ENCODE peak calls at places on chromosomes 7 and 10, in nine cellular contexts. One of them, this sample, is unnamed.

GRCh38 chr10:126839094-126839761 is 66.0 kb upstream of the DOCK1 start:
- DNase-seq in RWPE1: no peak
- DNase-seq in EL: no peak
- DNase-seq in GM23248: no peak
- DNase-seq in tibial artery: no peak
- DNase-seq in GM06990: no peak
- DNase-seq in HTR-8/SVneo: no peak
- DNase-seq in activated T-cell treated with anti-CD3 and anti-CD28 coated beads, Interleukin-2, amount 50 U/mL, for 4 hours: no peak
- DNase-seq in lower leg skin: no peak
- DNase-seq in this sample: peak

GRCh38 chr10:61024801-61025201 is 80.8 kb upstream of the RHOBTB1 start:
- DNase-seq in GM23248: peak
- DNase-seq in RWPE1: no peak
- DNase-seq in tibial artery: no peak
- DNase-seq in activated T-cell treated with anti-CD3 and anti-CD28 coated beads, Interleukin-2, amount 50 U/mL, for 4 hours: no peak
- DNase-seq in GM06990: no peak
- DNase-seq in HTR-8/SVneo: no peak
- DNase-seq in EL: peak
- DNase-seq in lower leg skin: no peak
- DNase-seq in this sample: no peak

GRCh38 chr10:116658152-116658551 is 37.4 kb downstream of the PNLIPRP2 start:
- DNase-seq in lower leg skin: no peak
- DNase-seq in activated T-cell treated with anti-CD3 and anti-CD28 coated beads, Interleukin-2, amount 50 U/mL, for 4 hours: no peak
- DNase-seq in GM06990: no peak
- DNase-seq in GM23248: no peak
- DNase-seq in HTR-8/SVneo: no peak
- DNase-seq in RWPE1: no peak
- DNase-seq in EL: no peak
- DNase-seq in tibial artery: no peak
- DNase-seq in this sample: no peak

GRCh38 chr10:127349737-127350136 is 153.3 kb upstream of the INSYN2A start:
- DNase-seq in GM23248: no peak
- DNase-seq in HTR-8/SVneo: no peak
- DNase-seq in RWPE1: no peak
- DNase-seq in lower leg skin: no peak
- DNase-seq in activated T-cell treated with anti-CD3 and anti-CD28 coated beads, Interleukin-2, amount 50 U/mL, for 4 hours: no peak
- DNase-seq in EL: peak
- DNase-seq in GM06990: no peak
- DNase-seq in tibial artery: no peak
- DNase-seq in this sample: no peak

GRCh38 chr7:801940-802364 is 30.3 kb upstream of the SUN1 start:
- DNase-seq in HTR-8/SVneo: no peak
- DNase-seq in GM23248: peak
- DNase-seq in lower leg skin: no peak
- DNase-seq in activated T-cell treated with anti-CD3 and anti-CD28 coated beads, Interleukin-2, amount 50 U/mL, for 4 hours: no peak
- DNase-seq in GM06990: no peak
- DNase-seq in tibial artery: peak
- DNase-seq in RWPE1: no peak
- DNase-seq in EL: no peak
- DNase-seq in this sample: no peak

GRCh38 chr7:88184848-88185304 is 35.0 kb downstream of the SRI start:
- DNase-seq in activated T-cell treated with anti-CD3 and anti-CD28 coated beads, Interleukin-2, amount 50 U/mL, for 4 hours: no peak
- DNase-seq in HTR-8/SVneo: no peak
- DNase-seq in tibial artery: no peak
- DNase-seq in GM23248: peak
- DNase-seq in EL: peak
- DNase-seq in lower leg skin: no peak
- DNase-seq in GM06990: no peak
- DNase-seq in RWPE1: peak
- DNase-seq in this sample: no peak

GRCh38 chr7:96414931-96415292 is 93.0 kb upstream of the SLC25A13 start:
- DNase-seq in HTR-8/SVneo: no peak
- DNase-seq in RWPE1: peak
- DNase-seq in tibial artery: no peak
- DNase-seq in lower leg skin: peak
- DNase-seq in activated T-cell treated with anti-CD3 and anti-CD28 coated beads, Interleukin-2, amount 50 U/mL, for 4 hours: no peak
- DNase-seq in GM23248: peak
- DNase-seq in GM06990: no peak
- DNase-seq in EL: peak
- DNase-seq in this sample: peak

GRCh38 chr10:123563994-123564393 is 102.2 kb upstream of the GPR26 start:
- DNase-seq in tibial artery: no peak
- DNase-seq in EL: no peak
- DNase-seq in HTR-8/SVneo: no peak
- DNase-seq in activated T-cell treated with anti-CD3 and anti-CD28 coated beads, Interleukin-2, amount 50 U/mL, for 4 hours: no peak
- DNase-seq in GM06990: no peak
- DNase-seq in GM23248: no peak
- DNase-seq in RWPE1: no peak
- DNase-seq in lower leg skin: no peak
- DNase-seq in this sample: no peak

GRCh38 chr7:95674101-95674500 is 77.8 kb upstream of the PDK4 start:
- DNase-seq in GM06990: no peak
- DNase-seq in EL: no peak
- DNase-seq in activated T-cell treated with anti-CD3 and anti-CD28 coated beads, Interleukin-2, amount 50 U/mL, for 4 hours: no peak
- DNase-seq in RWPE1: no peak
- DNase-seq in lower leg skin: no peak
- DNase-seq in tibial artery: no peak
- DNase-seq in GM23248: no peak
- DNase-seq in HTR-8/SVneo: no peak
- DNase-seq in this sample: no peak

GRCh38 chr10:30935078-30935477 is 96.6 kb downstream of the ZNF438 start:
- DNase-seq in GM23248: no peak
- DNase-seq in GM06990: peak
- DNase-seq in activated T-cell treated with anti-CD3 and anti-CD28 coated beads, Interleukin-2, amount 50 U/mL, for 4 hours: no peak
- DNase-seq in RWPE1: no peak
- DNase-seq in HTR-8/SVneo: no peak
- DNase-seq in EL: no peak
- DNase-seq in lower leg skin: no peak
- DNase-seq in tibial artery: no peak
- DNase-seq in this sample: no peak

GRCh38 chr7:121101621-121102020 is 113.1 kb downstream of the CPED1 start:
- DNase-seq in HTR-8/SVneo: no peak
- DNase-seq in EL: no peak
- DNase-seq in tibial artery: no peak
- DNase-seq in GM23248: no peak
- DNase-seq in RWPE1: no peak
- DNase-seq in GM06990: no peak
- DNase-seq in activated T-cell treated with anti-CD3 and anti-CD28 coated beads, Interleukin-2, amount 50 U/mL, for 4 hours: no peak
- DNase-seq in lower leg skin: no peak
- DNase-seq in this sample: no peak

GRCh38 chr7:150931199-150931869 is 46.8 kb downstream of the KCNH2 start:
- DNase-seq in tibial artery: no peak
- DNase-seq in EL: no peak
- DNase-seq in HTR-8/SVneo: no peak
- DNase-seq in GM06990: no peak
- DNase-seq in RWPE1: no peak
- DNase-seq in activated T-cell treated with anti-CD3 and anti-CD28 coated beads, Interleukin-2, amount 50 U/mL, for 4 hours: no peak
- DNase-seq in GM23248: no peak
- DNase-seq in lower leg skin: no peak
- DNase-seq in this sample: no peak

GRCh38 chr7:122652851-122653250 is 46.1 kb downstream of the RNF133 start:
- DNase-seq in tibial artery: no peak
- DNase-seq in RWPE1: no peak
- DNase-seq in HTR-8/SVneo: no peak
- DNase-seq in GM06990: no peak
- DNase-seq in activated T-cell treated with anti-CD3 and anti-CD28 coated beads, Interleukin-2, amount 50 U/mL, for 4 hours: no peak
- DNase-seq in EL: no peak
- DNase-seq in GM23248: no peak
- DNase-seq in lower leg skin: no peak
- DNase-seq in this sample: no peak

GRCh38 chr7:50869108-50869716 is 86.5 kb upstream of the GRB10 start:
- DNase-seq in activated T-cell treated with anti-CD3 and anti-CD28 coated beads, Interleukin-2, amount 50 U/mL, for 4 hours: no peak
- DNase-seq in GM06990: no peak
- DNase-seq in EL: peak
- DNase-seq in GM23248: peak
- DNase-seq in HTR-8/SVneo: no peak
- DNase-seq in lower leg skin: peak
- DNase-seq in RWPE1: peak
- DNase-seq in tibial artery: no peak
- DNase-seq in this sample: no peak

GRCh38 chr7:46024263-46024916 is 103.3 kb upstream of the IGFBP3 start:
- DNase-seq in lower leg skin: no peak
- DNase-seq in RWPE1: no peak
- DNase-seq in EL: no peak
- DNase-seq in activated T-cell treated with anti-CD3 and anti-CD28 coated beads, Interleukin-2, amount 50 U/mL, for 4 hours: no peak
- DNase-seq in tibial artery: no peak
- DNase-seq in GM06990: no peak
- DNase-seq in GM23248: peak
- DNase-seq in HTR-8/SVneo: no peak
- DNase-seq in this sample: no peak

GRCh38 chr7:2224934-2225333 is 7.8 kb downstream of the MAD1L1 start:
- DNase-seq in GM23248: no peak
- DNase-seq in EL: no peak
- DNase-seq in GM06990: no peak
- DNase-seq in tibial artery: no peak
- DNase-seq in HTR-8/SVneo: no peak
- DNase-seq in RWPE1: peak
- DNase-seq in activated T-cell treated with anti-CD3 and anti-CD28 coated beads, Interleukin-2, amount 50 U/mL, for 4 hours: no peak
- DNase-seq in lower leg skin: peak
- DNase-seq in this sample: no peak

GRCh38 chr7:121385800-121386179 is 10.3 kb downstream of the FAM3C start:
- DNase-seq in tibial artery: no peak
- DNase-seq in activated T-cell treated with anti-CD3 and anti-CD28 coated beads, Interleukin-2, amount 50 U/mL, for 4 hours: no peak
- DNase-seq in GM06990: peak
- DNase-seq in lower leg skin: no peak
- DNase-seq in HTR-8/SVneo: no peak
- DNase-seq in GM23248: no peak
- DNase-seq in RWPE1: no peak
- DNase-seq in EL: no peak
- DNase-seq in this sample: peak

GRCh38 chr10:115092555-115093285 is 445 bp upstream of the ATRNL1 start:
- DNase-seq in lower leg skin: no peak
- DNase-seq in GM06990: peak
- DNase-seq in HTR-8/SVneo: peak
- DNase-seq in RWPE1: no peak
- DNase-seq in EL: peak
- DNase-seq in tibial artery: no peak
- DNase-seq in GM23248: peak
- DNase-seq in activated T-cell treated with anti-CD3 and anti-CD28 coated beads, Interleukin-2, amount 50 U/mL, for 4 hours: no peak
- DNase-seq in this sample: peak

GRCh38 chr7:78221961-78222751 is 423.6 kb downstream of the PHTF2 start:
- DNase-seq in EL: peak
- DNase-seq in RWPE1: no peak
- DNase-seq in GM06990: no peak
- DNase-seq in HTR-8/SVneo: no peak
- DNase-seq in GM23248: peak
- DNase-seq in tibial artery: no peak
- DNase-seq in activated T-cell treated with anti-CD3 and anti-CD28 coated beads, Interleukin-2, amount 50 U/mL, for 4 hours: no peak
- DNase-seq in lower leg skin: no peak
- DNase-seq in this sample: no peak

GRCh38 chr7:130356121-130356759 is 11.6 kb downstream of the CPA5 start:
- DNase-seq in activated T-cell treated with anti-CD3 and anti-CD28 coated beads, Interleukin-2, amount 50 U/mL, for 4 hours: no peak
- DNase-seq in GM23248: peak
- DNase-seq in HTR-8/SVneo: peak
- DNase-seq in RWPE1: peak
- DNase-seq in lower leg skin: peak
- DNase-seq in EL: peak
- DNase-seq in tibial artery: no peak
- DNase-seq in GM06990: no peak
- DNase-seq in this sample: no peak

GRCh38 chr10:103923502-103923901 is 5.5 kb upstream of the STN1 start:
- DNase-seq in lower leg skin: no peak
- DNase-seq in RWPE1: no peak
- DNase-seq in GM23248: no peak
- DNase-seq in tibial artery: no peak
- DNase-seq in GM06990: no peak
- DNase-seq in EL: no peak
- DNase-seq in HTR-8/SVneo: no peak
- DNase-seq in activated T-cell treated with anti-CD3 and anti-CD28 coated beads, Interleukin-2, amount 50 U/mL, for 4 hours: no peak
- DNase-seq in this sample: no peak

GRCh38 chr7:127845497-127846214 is 185.6 kb downstream of the LRRC4 start:
- DNase-seq in tibial artery: no peak
- DNase-seq in GM23248: no peak
- DNase-seq in RWPE1: no peak
- DNase-seq in lower leg skin: no peak
- DNase-seq in GM06990: no peak
- DNase-seq in HTR-8/SVneo: no peak
- DNase-seq in EL: no peak
- DNase-seq in activated T-cell treated with anti-CD3 and anti-CD28 coated beads, Interleukin-2, amount 50 U/mL, for 4 hours: no peak
- DNase-seq in this sample: no peak

GRCh38 chr7:151247611-151248176 is 800 bp downstream of the SMARCD3 start:
- DNase-seq in GM06990: no peak
- DNase-seq in tibial artery: peak
- DNase-seq in EL: peak
- DNase-seq in HTR-8/SVneo: no peak
- DNase-seq in lower leg skin: no peak
- DNase-seq in activated T-cell treated with anti-CD3 and anti-CD28 coated beads, Interleukin-2, amount 50 U/mL, for 4 hours: no peak
- DNase-seq in RWPE1: no peak
- DNase-seq in GM23248: peak
- DNase-seq in this sample: no peak

GRCh38 chr10:123429631-123430257 is 236.4 kb upstream of the GPR26 start:
- DNase-seq in EL: no peak
- DNase-seq in HTR-8/SVneo: no peak
- DNase-seq in GM23248: peak
- DNase-seq in activated T-cell treated with anti-CD3 and anti-CD28 coated beads, Interleukin-2, amount 50 U/mL, for 4 hours: no peak
- DNase-seq in lower leg skin: no peak
- DNase-seq in tibial artery: no peak
- DNase-seq in GM06990: no peak
- DNase-seq in RWPE1: no peak
- DNase-seq in this sample: peak

GRCh38 chr7:156780724-156781455 is 112.1 kb downstream of the LMBR1 start:
- DNase-seq in activated T-cell treated with anti-CD3 and anti-CD28 coated beads, Interleukin-2, amount 50 U/mL, for 4 hours: no peak
- DNase-seq in tibial artery: no peak
- DNase-seq in GM06990: peak
- DNase-seq in EL: no peak
- DNase-seq in lower leg skin: no peak
- DNase-seq in GM23248: no peak
- DNase-seq in RWPE1: no peak
- DNase-seq in HTR-8/SVneo: no peak
- DNase-seq in this sample: no peak

GRCh38 chr7:108263364-108263951 is 133.3 kb upstream of the LAMB4 start:
- DNase-seq in activated T-cell treated with anti-CD3 and anti-CD28 coated beads, Interleukin-2, amount 50 U/mL, for 4 hours: no peak
- DNase-seq in tibial artery: no peak
- DNase-seq in RWPE1: no peak
- DNase-seq in HTR-8/SVneo: no peak
- DNase-seq in lower leg skin: no peak
- DNase-seq in GM23248: no peak
- DNase-seq in GM06990: no peak
- DNase-seq in EL: no peak
- DNase-seq in this sample: peak

GRCh38 chr10:64528294-64529002 is 1007.2 kb downstream of the REEP3 start:
- DNase-seq in tibial artery: no peak
- DNase-seq in EL: no peak
- DNase-seq in HTR-8/SVneo: no peak
- DNase-seq in RWPE1: no peak
- DNase-seq in GM06990: no peak
- DNase-seq in activated T-cell treated with anti-CD3 and anti-CD28 coated beads, Interleukin-2, amount 50 U/mL, for 4 hours: no peak
- DNase-seq in lower leg skin: no peak
- DNase-seq in GM23248: no peak
- DNase-seq in this sample: no peak

GRCh38 chr7:142873281-142873784 is 12.2 kb downstream of the TRPV6 start:
- DNase-seq in lower leg skin: no peak
- DNase-seq in GM06990: no peak
- DNase-seq in HTR-8/SVneo: no peak
- DNase-seq in GM23248: no peak
- DNase-seq in tibial artery: no peak
- DNase-seq in EL: peak
- DNase-seq in RWPE1: no peak
- DNase-seq in activated T-cell treated with anti-CD3 and anti-CD28 coated beads, Interleukin-2, amount 50 U/mL, for 4 hours: no peak
- DNase-seq in this sample: no peak

GRCh38 chr10:90227259-90227658 is 525.9 kb downstream of the KIF20B start:
- DNase-seq in GM23248: peak
- DNase-seq in HTR-8/SVneo: no peak
- DNase-seq in tibial artery: no peak
- DNase-seq in GM06990: peak
- DNase-seq in activated T-cell treated with anti-CD3 and anti-CD28 coated beads, Interleukin-2, amount 50 U/mL, for 4 hours: no peak
- DNase-seq in RWPE1: peak
- DNase-seq in EL: peak
- DNase-seq in lower leg skin: no peak
- DNase-seq in this sample: no peak

GRCh38 chr10:88831709-88832108 is 19.9 kb downstream of the ANKRD22 start:
- DNase-seq in tibial artery: no peak
- DNase-seq in GM06990: no peak
- DNase-seq in lower leg skin: no peak
- DNase-seq in GM23248: no peak
- DNase-seq in RWPE1: no peak
- DNase-seq in HTR-8/SVneo: no peak
- DNase-seq in EL: no peak
- DNase-seq in activated T-cell treated with anti-CD3 and anti-CD28 coated beads, Interleukin-2, amount 50 U/mL, for 4 hours: peak
- DNase-seq in this sample: peak

GRCh38 chr10:60209874-60210584 is 179.6 kb downstream of the ANK3 start:
- DNase-seq in EL: peak
- DNase-seq in lower leg skin: no peak
- DNase-seq in tibial artery: no peak
- DNase-seq in GM06990: no peak
- DNase-seq in HTR-8/SVneo: no peak
- DNase-seq in activated T-cell treated with anti-CD3 and anti-CD28 coated beads, Interleukin-2, amount 50 U/mL, for 4 hours: no peak
- DNase-seq in RWPE1: no peak
- DNase-seq in GM23248: no peak
- DNase-seq in this sample: no peak

This sample was measured in NCI-H1436.